ENCODE peak calls at places on chromosomes 11 and 22, in five cellular contexts. H is left ventricle myocardium inferior, K is IMR-90, Y is breast epithelium, C is psoas muscle. Z is an unnamed sample.

GRCh38 chr22:36741204-36741793 is 34.6 kb downstream of the IFT27 start:
- DNase-seq in H (no peak), K (no peak), Y (peak; percentile 14), C (no peak), Z (no peak)

GRCh38 chr22:27045103-27045940 is 387.9 kb downstream of the MIAT start:
- DNase-seq in H (no peak), K (peak; percentile 36), Y (no peak), C (no peak), Z (no peak)

GRCh38 chr11:11987503-11988022 is 20.9 kb downstream of the DKK3 start:
- DNase-seq in H (no peak), K (peak; percentile 78), Y (no peak), C (no peak), Z (no peak)

GRCh38 chr11:104541706-104542105 is 356.6 kb downstream of the CASP12 start:
- DNase-seq in H (no peak), K (no peak), Y (no peak), C (no peak), Z (no peak)

GRCh38 chr11:92130432-92130831 is 94.2 kb upstream of the FAT3 start:
- DNase-seq in H (no peak), K (peak; percentile 8), Y (no peak), C (no peak), Z (no peak)

GRCh38 chr11:91660036-91660435 is 564.6 kb upstream of the FAT3 start:
- DNase-seq in H (no peak), K (no peak), Y (no peak), C (no peak), Z (no peak)

GRCh38 chr11:87039371-87039770 is 1.6 kb downstream of the TMEM135 start:
- DNase-seq in H (no peak), K (peak; percentile 19), Y (no peak), C (no peak), Z (no peak)

GRCh38 chr11:110196241-110196754 is 100.1 kb downstream of the RDX start:
- DNase-seq in H (no peak), K (peak; percentile 87), Y (no peak), C (no peak), Z (no peak)

GRCh38 chr11:43802509-43802908 is 78.1 kb upstream of the ALKBH3 start:
- DNase-seq in H (no peak), K (peak; percentile 16), Y (no peak), C (no peak), Z (no peak)
- H3K4me3 ChIP-seq in H (no peak overlapping the region), K (no peak overlapping the region), Y (no peak overlapping the region), C (no peak overlapping the region), Z (no peak overlapping the region)

GRCh38 chr11:124893781-124894401 is 3.8 kb downstream of the ROBO4 start:
- DNase-seq in H (no peak), K (no peak), Y (no peak), C (no peak), Z (no peak)
- TF ChIP-seq CTCF in H (no peak), K (no peak), Y (no peak), C (no peak), Z (no peak)

GRCh38 chr11:64861227-64861970 is 16.9 kb upstream of the CDC42BPG start:
- DNase-seq in H (no peak), K (no peak), Y (no peak), C (no peak), Z (no peak)

GRCh38 chr11:64859542-64860414 is 15.3 kb upstream of the CDC42BPG start:
- DNase-seq in H (no peak), K (no peak), Y (no peak), C (no peak), Z (no peak)

GRCh38 chr11:64857485-64857884 is 13.0 kb upstream of the CDC42BPG start:
- DNase-seq in H (no peak), K (no peak), Y (no peak), C (no peak), Z (no peak)

GRCh38 chr11:64856382-64857227 is 12.2 kb upstream of the CDC42BPG start:
- DNase-seq in H (no peak), K (peak; percentile 85), Y (no peak), C (peak; percentile 92), Z (no peak)

DNA sequence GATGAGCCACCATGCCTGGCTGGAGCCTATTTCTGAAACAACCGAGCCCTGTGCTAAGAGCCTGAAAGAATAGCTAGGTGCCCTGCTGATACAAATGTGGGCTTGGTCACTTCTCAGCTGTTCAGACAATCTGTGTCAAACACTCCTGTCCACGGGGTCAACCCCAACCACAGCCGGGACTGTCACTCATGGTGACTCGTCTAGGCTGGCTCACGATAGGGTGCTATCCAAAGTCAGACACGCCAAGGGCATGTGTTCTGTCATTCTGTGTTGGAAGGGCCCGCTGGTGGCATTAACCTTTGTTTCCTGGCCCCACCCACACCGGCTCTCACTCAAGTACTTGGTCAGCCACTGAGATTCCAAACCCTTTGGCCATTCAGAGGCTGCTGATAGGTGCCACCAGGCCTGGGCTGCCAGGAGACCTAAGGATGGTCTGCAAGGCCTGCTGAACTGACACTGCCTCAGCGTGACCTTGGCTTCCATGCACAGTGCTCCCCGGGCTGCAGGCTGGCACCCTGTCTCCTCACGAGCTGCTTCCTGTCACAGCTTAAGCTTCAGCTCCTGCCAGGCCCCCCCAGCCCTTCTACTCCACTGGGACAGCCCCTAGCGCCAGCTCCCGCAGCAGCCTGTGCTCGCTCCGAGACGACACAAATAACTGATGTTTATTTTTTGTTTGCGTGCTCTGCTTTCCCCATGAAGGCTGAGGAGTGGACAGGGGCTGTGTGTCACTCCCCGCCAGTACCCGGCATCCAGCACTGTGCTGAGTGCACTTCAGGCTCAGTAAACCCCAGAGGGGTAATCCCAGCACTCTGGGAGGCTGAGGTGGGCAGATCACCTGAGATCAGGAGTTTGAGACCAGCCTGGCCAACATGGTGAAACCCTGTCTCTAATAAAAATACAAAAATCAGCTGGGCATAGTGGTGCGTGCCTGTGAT is 14.3 kb upstream of the CDC42BPG start:
- DNase-seq in H (peak; percentile 70), K (no peak), Y (no peak), C (peak; percentile 86), Z (no peak)
- H3K4me3 ChIP-seq in H (peak overlapping the region; percentile 20), K (no peak overlapping the region), Y (no peak overlapping the region), C (peak overlapping the region; percentile 29), Z (no peak overlapping the region)

DNA sequence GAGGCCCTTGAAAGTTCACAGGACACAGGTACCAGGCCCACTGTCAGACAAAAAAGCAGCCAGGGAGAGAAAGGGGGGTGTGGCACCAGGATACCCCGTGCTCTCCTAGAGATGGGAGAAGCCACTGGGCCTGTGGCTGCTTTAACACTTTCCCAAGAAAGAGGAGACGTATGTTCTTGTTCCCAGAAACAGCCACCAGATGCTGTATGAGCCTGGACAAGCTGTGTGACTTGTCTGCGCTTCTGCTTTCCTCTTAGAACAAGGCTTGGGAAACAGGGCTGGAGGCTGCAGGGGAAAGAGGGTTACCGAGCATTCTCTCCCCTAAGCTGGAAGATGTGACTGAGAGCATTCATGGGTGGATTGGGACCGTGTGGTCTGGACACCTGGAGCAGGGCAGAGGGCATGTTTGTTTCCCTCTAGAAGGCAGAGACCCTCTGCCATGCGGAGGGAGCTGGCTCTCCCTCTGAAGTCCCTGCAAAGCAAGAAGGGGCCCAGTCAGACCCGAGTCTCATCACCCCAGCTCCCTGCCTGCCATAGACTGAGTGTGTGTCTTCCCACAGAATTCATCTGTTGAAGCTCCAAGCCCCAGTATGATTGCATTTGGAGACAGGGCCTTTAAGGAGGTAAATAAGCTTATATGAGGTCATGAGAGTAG is 74.1 kb downstream of the TRIM29 start:
- DNase-seq in H (no peak), K (no peak), Y (no peak), C (no peak), Z (no peak)
- TF ChIP-seq CTCF in H (no peak), K (no peak), Y (no peak), C (no peak), Z (no peak)

Z was measured in dorsolateral prefrontal cortex.